ENCODE peak calls at places on chromosomes 2 and 18, in nine cellular contexts. B is colonic mucosa; U is mesendoderm; F is adrenal gland; D is aorta; L is CD8-positive, alpha-beta memory T cell; Y is PC-3; X is esophagus squamous epithelium; G is pancreas. V is an unnamed sample.

GRCh38 chr2:215604631-215605030 is 168.8 kb upstream of the FN1 start:
- DNase-seq in D (no peak), U (no peak), Y (no peak), B (no peak), F (no peak), X (no peak), G (no peak), L (no peak), V (no peak)

GRCh38 chr2:7190587-7191320 is 273.5 kb downstream of the RNF144A start:
- DNase-seq in Y (no peak), X (no peak), U (peak; percentile 70), B (no peak), D (no peak), G (no peak), F (no peak), L (no peak), V (no peak)

GRCh38 chr18:71529708-71530303 is 1014.3 kb downstream of the CBLN2 start:
- DNase-seq in X (no peak), Y (peak; percentile 96), D (no peak), G (no peak), F (no peak), U (no peak), B (no peak), L (no peak), V (no peak)

GRCh38 chr2:95025406-95026319 is at the start of gene MAL:
- DNase-seq in D (no peak), U (peak; percentile 52), B (no peak), G (no peak), Y (no peak), L (no peak), F (no peak), X (no peak), V (no peak)

GRCh38 chr2:238571626-238572372 is 145.1 kb downstream of the ASB1 start:
- DNase-seq in X (no peak), G (no peak), B (no peak), Y (no peak), L (no peak), D (no peak), U (no peak), F (no peak), V (no peak)

GRCh38 chr2:190792956-190793888 is 87.4 kb upstream of the GLS start:
- DNase-seq in B (no peak), G (no peak), Y (no peak), X (no peak), L (no peak), F (no peak), U (no peak), D (no peak), V (no peak)

GRCh38 chr2:61762292-61762691 is 91.6 kb downstream of the FAM161A start:
- DNase-seq in X (no peak), B (no peak), F (no peak), U (no peak), L (no peak), Y (peak; percentile 12), G (no peak), D (no peak), V (no peak)

GRCh38 chr2:224952942-224953657 is 89.2 kb downstream of the DOCK10 start:
- DNase-seq in F (no peak), B (peak; percentile 53), Y (no peak), X (peak; percentile 10), U (no peak), L (no peak), G (no peak), D (no peak), V (no peak)

GRCh38 chr2:140643761-140644187 is 1487.0 kb downstream of the LRP1B start:
- DNase-seq in F (peak; percentile 1), B (no peak), Y (peak; percentile 71), U (no peak), G (no peak), D (no peak), X (no peak), L (no peak), V (no peak)

GRCh38 chr2:102139851-102140250 is 2.7 kb upstream of the IL1R1 start:
- DNase-seq in D (no peak), X (no peak), F (no peak), G (no peak), U (no peak), B (no peak), Y (no peak), L (no peak), V (no peak)

GRCh38 chr2:191476901-191477300 is 201.0 kb upstream of the NABP1 start:
- DNase-seq in B (no peak), G (no peak), U (no peak), L (no peak), F (no peak), X (no peak), D (no peak), Y (no peak), V (no peak)

GRCh38 chr2:107412209-107412904 is 414.3 kb upstream of the RGPD4 start:
- DNase-seq in F (no peak), D (no peak), L (no peak), B (no peak), U (no peak), X (no peak), G (no peak), Y (no peak), V (no peak)

GRCh38 chr2:3113769-3114168 is 263.8 kb downstream of the EIPR1 start:
- DNase-seq in U (no peak), Y (no peak), G (no peak), X (no peak), B (peak; percentile 5), D (no peak), F (no peak), L (no peak), V (no peak)

GRCh38 chr2:21096458-21096857 is 27.3 kb upstream of the TDRD15 start:
- DNase-seq in U (no peak), Y (no peak), F (no peak), X (no peak), D (no peak), G (no peak), L (no peak), B (no peak), V (no peak)

GRCh38 chr2:29702276-29702675 is 219.1 kb downstream of the ALK start:
- DNase-seq in Y (peak; percentile 3), B (no peak), X (no peak), L (no peak), G (no peak), F (no peak), D (no peak), U (no peak), V (no peak)

GRCh38 chr2:189528617-189529016 is 52.0 kb downstream of the SLC40A1 start:
- DNase-seq in F (no peak), U (no peak), B (no peak), D (no peak), Y (no peak), X (no peak), G (no peak), L (no peak), V (no peak)

GRCh38 chr2:10404324-10405143 is 43.6 kb downstream of the ODC1 start:
- DNase-seq in Y (no peak), L (no peak), X (no peak), F (no peak), D (no peak), B (no peak), U (no peak), G (no peak), V (peak; percentile 46)

GRCh38 chr2:149160701-149161217 is 122.3 kb downstream of the LYPD6B start:
- DNase-seq in B (no peak), U (peak; percentile 54), X (no peak), Y (no peak), D (no peak), L (no peak), F (no peak), G (no peak), V (no peak)

GRCh38 chr18:48739266-48740067 is 200.6 kb downstream of the CTIF start:
- DNase-seq in U (no peak), X (no peak), B (no peak), F (no peak), G (no peak), Y (no peak), D (peak; percentile 64), L (no peak), V (no peak)
- H3K4me1 ChIP-seq in U (no peaks in the 10 kb centered on the region), X (no peaks in the 10 kb centered on the region), B (no peaks in the 10 kb centered on the region), F (peaks cover 15% of the 10 kb centered on the region), G (no peaks in the 10 kb centered on the region), Y (peaks cover 5% of the 10 kb centered on the region), D (peaks cover 7% of the 10 kb centered on the region), L (no peaks in the 10 kb centered on the region), V (no peaks in the 10 kb centered on the region)

GRCh38 chr18:48944634-48945033 is 6.1 kb downstream of the SMAD7 start:
- DNase-seq in L (no peak), U (no peak), X (no peak), B (no peak), D (peak; percentile 78), Y (no peak), G (no peak), F (peak; percentile 61), V (no peak)
- H3K4me1 ChIP-seq in L (peaks cover 85% of the 10 kb centered on the region), U (peaks cover 60% of the 10 kb centered on the region), X (peaks cover 34% of the 10 kb centered on the region), B (peaks cover 43% of the 10 kb centered on the region), D (peaks cover 6% of the 10 kb centered on the region), Y (peaks cover 49% of the 10 kb centered on the region), G (peaks cover 32% of the 10 kb centered on the region), F (peaks cover 85% of the 10 kb centered on the region), V (peaks cover 42% of the 10 kb centered on the region)

GRCh38 chr18:11322716-11323115 is 173.3 kb upstream of the PIEZO2 start:
- DNase-seq in B (no peak), Y (no peak), G (no peak), U (peak; percentile 61), F (no peak), D (no peak), L (no peak), X (no peak), V (no peak)
- H3K4me1 ChIP-seq in B (no peaks in the 10 kb centered on the region), Y (peaks cover 21% of the 10 kb centered on the region), G (no peaks in the 10 kb centered on the region), U (peaks cover 3% of the 10 kb centered on the region), F (peaks cover 3% of the 10 kb centered on the region), D (peaks cover 2% of the 10 kb centered on the region), L (no peaks in the 10 kb centered on the region), X (no peaks in the 10 kb centered on the region), V (no peaks in the 10 kb centered on the region)

GRCh38 chr2:120344214-120344990 is 1.5 kb upstream of the INHBB start:
- DNase-seq in F (no peak), D (peak; percentile 82), G (peak; percentile 31), L (no peak), X (no peak), Y (peak; percentile 89), U (no peak), B (no peak), V (peak; percentile 34)

GRCh38 chr2:120341977-120342376 is 4.0 kb upstream of the INHBB start:
- DNase-seq in F (no peak), Y (no peak), X (no peak), L (no peak), G (no peak), D (no peak), B (no peak), U (no peak), V (no peak)

GRCh38 chr2:120343433-120344105 is 2.4 kb upstream of the INHBB start:
- DNase-seq in Y (peak; percentile 92), F (peak; percentile 89), D (peak; percentile 95), B (peak; percentile 67), G (peak; percentile 84), U (peak; percentile 89), L (no peak), X (no peak), V (peak; percentile 86)

GRCh38 chr2:120343100-120343432 is 2.9 kb upstream of the INHBB start:
- DNase-seq in G (no peak), D (no peak), Y (no peak), L (no peak), X (no peak), B (no peak), U (no peak), F (peak; percentile 19), V (no peak)

DNA sequence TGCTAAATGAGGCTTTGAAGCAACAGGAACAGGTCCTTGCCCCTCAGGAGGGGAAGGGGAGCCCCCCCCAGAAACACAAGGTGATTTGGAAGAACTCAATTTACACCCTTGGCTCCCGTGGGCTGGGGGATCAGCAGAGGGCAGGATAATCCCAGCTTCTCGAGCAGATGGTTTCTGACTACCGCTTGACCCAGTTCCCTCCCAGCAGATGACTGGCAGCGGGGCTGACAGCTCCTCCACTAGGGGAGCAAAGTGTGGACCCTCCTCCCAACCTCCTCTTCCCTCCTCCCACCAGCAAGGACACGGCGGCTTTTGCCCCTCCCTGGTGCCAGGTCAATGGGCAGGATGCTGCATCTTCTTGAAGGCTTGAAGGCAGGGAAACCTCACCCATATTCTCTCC is 3.5 kb upstream of the INHBB start:
- DNase-seq in U (no peak), L (no peak), G (no peak), D (no peak), F (no peak), X (no peak), Y (no peak), B (no peak), V (no peak)
- H3K4me1 ChIP-seq in U (no peaks in the 10 kb centered on the region), L (peaks cover 13% of the 10 kb centered on the region), G (peaks cover 13% of the 10 kb centered on the region), D (no peaks in the 10 kb centered on the region), F (peaks cover 33% of the 10 kb centered on the region), X (peaks cover 35% of the 10 kb centered on the region), Y (peaks cover 6% of the 10 kb centered on the region), B (peaks cover 12% of the 10 kb centered on the region), V (peaks cover 7% of the 10 kb centered on the region)